ENCODE peak calls at places on chromosomes 3 and 15, in six cellular contexts. One of them, this sample, is unnamed.

GRCh38 chr3:128378631-128379347 is 87.9 kb downstream of the DNAJB8 start:
- DNase-seq in spleen: no peak
- DNase-seq in prostate gland: peak
- DNase-seq in sigmoid colon: peak
- DNase-seq in breast epithelium: peak
- DNase-seq in transverse colon: no peak
- DNase-seq in this sample: no peak

GRCh38 chr3:108569336-108569735 is 19.9 kb downstream of the CIP2A start:
- DNase-seq in spleen: no peak
- DNase-seq in prostate gland: no peak
- DNase-seq in sigmoid colon: no peak
- DNase-seq in transverse colon: no peak
- DNase-seq in breast epithelium: no peak
- DNase-seq in this sample: no peak

GRCh38 chr3:107633327-107634141 is 110.8 kb downstream of the BBX start:
- DNase-seq in breast epithelium: no peak
- DNase-seq in prostate gland: no peak
- DNase-seq in spleen: no peak
- DNase-seq in sigmoid colon: no peak
- DNase-seq in transverse colon: no peak
- DNase-seq in this sample: no peak

GRCh38 chr3:186452517-186452916 is 90.5 kb upstream of the DGKG start:
- DNase-seq in spleen: no peak
- DNase-seq in sigmoid colon: no peak
- DNase-seq in transverse colon: no peak
- DNase-seq in breast epithelium: no peak
- DNase-seq in prostate gland: no peak
- DNase-seq in this sample: peak

GRCh38 chr3:134034005-134034785 is 4.5 kb upstream of the SLCO2A1 start:
- DNase-seq in prostate gland: no peak
- DNase-seq in sigmoid colon: peak
- DNase-seq in spleen: no peak
- DNase-seq in breast epithelium: no peak
- DNase-seq in transverse colon: no peak
- DNase-seq in this sample: no peak

GRCh38 chr15:85723960-85724945 is 70.5 kb downstream of the KLHL25 start:
- DNase-seq in breast epithelium: no peak
- DNase-seq in sigmoid colon: no peak
- DNase-seq in spleen: no peak
- DNase-seq in transverse colon: no peak
- DNase-seq in prostate gland: no peak
- DNase-seq in this sample: no peak

GRCh38 chr3:137201066-137201465 is 243.3 kb downstream of the IL20RB start:
- DNase-seq in breast epithelium: no peak
- DNase-seq in sigmoid colon: no peak
- DNase-seq in prostate gland: no peak
- DNase-seq in transverse colon: no peak
- DNase-seq in spleen: no peak
- DNase-seq in this sample: no peak

GRCh38 chr15:33007295-33007855 is 187.1 kb downstream of the FMN1 start:
- DNase-seq in spleen: no peak
- DNase-seq in sigmoid colon: no peak
- DNase-seq in prostate gland: no peak
- DNase-seq in breast epithelium: no peak
- DNase-seq in transverse colon: no peak
- DNase-seq in this sample: no peak

GRCh38 chr3:177516130-177517011 is 319.1 kb upstream of the TBL1XR1 start:
- DNase-seq in sigmoid colon: no peak
- DNase-seq in breast epithelium: peak
- DNase-seq in prostate gland: no peak
- DNase-seq in transverse colon: no peak
- DNase-seq in spleen: peak
- DNase-seq in this sample: no peak

GRCh38 chr3:54957711-54958110 is 29.9 kb upstream of the LRTM1 start:
- DNase-seq in prostate gland: no peak
- DNase-seq in transverse colon: no peak
- DNase-seq in breast epithelium: no peak
- DNase-seq in sigmoid colon: no peak
- DNase-seq in spleen: no peak
- DNase-seq in this sample: no peak

GRCh38 chr3:133230191-133230590 is 169.7 kb upstream of the BFSP2 start:
- DNase-seq in transverse colon: no peak
- DNase-seq in sigmoid colon: no peak
- DNase-seq in spleen: no peak
- DNase-seq in prostate gland: no peak
- DNase-seq in breast epithelium: no peak
- DNase-seq in this sample: no peak

GRCh38 chr3:48507256-48508061 is 3.5 kb upstream of the SHISA5 start:
- DNase-seq in spleen: peak
- DNase-seq in breast epithelium: peak
- DNase-seq in prostate gland: peak
- DNase-seq in sigmoid colon: no peak
- DNase-seq in transverse colon: peak
- DNase-seq in this sample: peak

GRCh38 chr3:186035277-186035676 is 73.6 kb downstream of the ETV5 start:
- DNase-seq in prostate gland: no peak
- DNase-seq in spleen: no peak
- DNase-seq in breast epithelium: no peak
- DNase-seq in sigmoid colon: no peak
- DNase-seq in transverse colon: no peak
- DNase-seq in this sample: no peak

GRCh38 chr3:127678611-127679533 is 6.1 kb downstream of the ABTB1 start:
- DNase-seq in prostate gland: no peak
- DNase-seq in transverse colon: no peak
- DNase-seq in breast epithelium: no peak
- DNase-seq in sigmoid colon: peak
- DNase-seq in spleen: peak
- DNase-seq in this sample: peak

GRCh38 chr3:9779721-9780450 is 10.1 kb upstream of the CAMK1 start:
- DNase-seq in breast epithelium: no peak
- DNase-seq in sigmoid colon: no peak
- DNase-seq in spleen: peak
- DNase-seq in transverse colon: peak
- DNase-seq in prostate gland: no peak
- DNase-seq in this sample: no peak
- TF ChIP-seq POLR2AphosphoS5 in breast epithelium: no peak
- TF ChIP-seq POLR2AphosphoS5 in sigmoid colon: no peak
- TF ChIP-seq POLR2AphosphoS5 in spleen: peak
- TF ChIP-seq POLR2AphosphoS5 in transverse colon: no peak
- TF ChIP-seq POLR2AphosphoS5 in prostate gland: no peak
- TF ChIP-seq POLR2AphosphoS5 in this sample: no peak

GRCh38 chr3:172708905-172709775 is 1.7 kb downstream of the NCEH1 start:
- DNase-seq in transverse colon: peak
- DNase-seq in prostate gland: no peak
- DNase-seq in breast epithelium: no peak
- DNase-seq in spleen: no peak
- DNase-seq in sigmoid colon: no peak
- DNase-seq in this sample: no peak
- TF ChIP-seq POLR2A in transverse colon: peak
- TF ChIP-seq POLR2A in prostate gland: no peak
- TF ChIP-seq POLR2A in breast epithelium: no peak
- TF ChIP-seq POLR2A in spleen: no peak
- TF ChIP-seq POLR2A in sigmoid colon: no peak
- TF ChIP-seq POLR2A in this sample: no peak

GRCh38 chr3:161823910-161824309 is 327.3 kb downstream of the OTOL1 start:
- DNase-seq in transverse colon: no peak
- DNase-seq in breast epithelium: no peak
- DNase-seq in sigmoid colon: no peak
- DNase-seq in prostate gland: no peak
- DNase-seq in spleen: no peak
- DNase-seq in this sample: no peak

GRCh38 chr3:161818106-161818505 is 321.5 kb downstream of the OTOL1 start:
- DNase-seq in transverse colon: no peak
- DNase-seq in prostate gland: no peak
- DNase-seq in breast epithelium: no peak
- DNase-seq in spleen: no peak
- DNase-seq in sigmoid colon: no peak
- DNase-seq in this sample: no peak

DNA sequence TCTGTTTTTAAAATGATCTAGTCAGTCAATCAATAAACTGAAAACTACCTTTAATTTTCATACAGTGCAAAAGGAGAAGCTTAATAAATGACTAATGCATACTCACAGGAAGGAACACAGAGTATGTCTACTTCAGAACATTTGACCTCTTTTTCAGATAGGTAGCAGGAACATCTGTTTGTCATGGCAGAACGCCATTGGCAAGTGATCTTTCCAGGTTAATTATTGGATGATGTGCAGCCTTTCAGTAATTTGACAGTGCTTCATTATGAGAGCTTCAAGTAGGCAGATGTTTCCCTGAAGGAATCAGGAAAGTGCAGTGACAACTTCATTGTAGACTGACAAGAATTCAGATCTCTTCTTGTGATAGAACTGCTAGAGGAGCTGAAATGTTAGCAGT is 325.0 kb downstream of the OTOL1 start:
- DNase-seq in prostate gland: no peak
- DNase-seq in transverse colon: no peak
- DNase-seq in spleen: no peak
- DNase-seq in sigmoid colon: no peak
- DNase-seq in breast epithelium: no peak
- DNase-seq in this sample: no peak
- H3K27ac ChIP-seq in prostate gland: no peak
- H3K27ac ChIP-seq in transverse colon: no peak
- H3K27ac ChIP-seq in spleen: no peak
- H3K27ac ChIP-seq in sigmoid colon: no peak
- H3K27ac ChIP-seq in breast epithelium: no peak
- H3K27ac ChIP-seq in this sample: no peak

GRCh38 chr3:42490243-42490642 is 12.2 kb upstream of the VIPR1 start:
- DNase-seq in breast epithelium: peak
- DNase-seq in transverse colon: peak
- DNase-seq in sigmoid colon: peak
- DNase-seq in spleen: no peak
- DNase-seq in prostate gland: peak
- DNase-seq in this sample: peak
- TF ChIP-seq POLR2AphosphoS5 in breast epithelium: no peak
- TF ChIP-seq POLR2AphosphoS5 in transverse colon: peak
- TF ChIP-seq POLR2AphosphoS5 in sigmoid colon: no peak
- TF ChIP-seq POLR2AphosphoS5 in spleen: no peak
- TF ChIP-seq POLR2AphosphoS5 in prostate gland: peak
- TF ChIP-seq POLR2AphosphoS5 in this sample: peak

GRCh38 chr3:61637088-61638051 is 76.0 kb downstream of the PTPRG start:
- DNase-seq in spleen: no peak
- DNase-seq in transverse colon: peak
- DNase-seq in prostate gland: no peak
- DNase-seq in breast epithelium: no peak
- DNase-seq in sigmoid colon: peak
- DNase-seq in this sample: peak
- TF ChIP-seq POLR2A in spleen: no peak
- TF ChIP-seq POLR2A in transverse colon: peak
- TF ChIP-seq POLR2A in prostate gland: no peak
- TF ChIP-seq POLR2A in breast epithelium: no peak
- TF ChIP-seq POLR2A in sigmoid colon: no peak
- TF ChIP-seq POLR2A in this sample: no peak

DNA sequence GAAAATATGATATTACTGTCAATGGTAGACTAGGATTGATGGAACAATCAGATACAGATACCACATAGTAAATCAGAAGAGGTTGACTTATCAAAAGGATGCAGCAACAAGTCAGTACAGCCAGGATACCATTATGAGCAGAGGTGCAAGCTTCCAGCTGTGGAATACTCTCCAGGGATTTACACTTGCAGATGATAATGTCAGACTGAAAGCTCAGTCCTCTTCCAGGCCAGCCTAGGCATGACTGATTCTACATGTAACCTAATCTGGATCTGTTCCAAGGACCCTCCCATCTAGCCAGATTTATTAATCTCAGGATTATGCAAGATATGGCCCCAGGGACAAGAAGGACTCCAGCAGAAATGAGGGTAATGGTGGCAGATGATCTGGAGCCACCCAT is 8.2 kb downstream of the FILIP1L start:
- DNase-seq in transverse colon: no peak
- DNase-seq in sigmoid colon: no peak
- DNase-seq in spleen: no peak
- DNase-seq in prostate gland: no peak
- DNase-seq in breast epithelium: no peak
- DNase-seq in this sample: no peak
- H3K27ac ChIP-seq in transverse colon: peak
- H3K27ac ChIP-seq in sigmoid colon: peak
- H3K27ac ChIP-seq in spleen: no peak
- H3K27ac ChIP-seq in prostate gland: no peak
- H3K27ac ChIP-seq in breast epithelium: no peak
- H3K27ac ChIP-seq in this sample: no peak

GRCh38 chr3:56761887-56762605 is 39.7 kb downstream of the ARHGEF3 start:
- DNase-seq in sigmoid colon: no peak
- DNase-seq in spleen: no peak
- DNase-seq in transverse colon: no peak
- DNase-seq in breast epithelium: no peak
- DNase-seq in prostate gland: no peak
- DNase-seq in this sample: no peak

GRCh38 chr3:56763233-56763632 is 38.5 kb downstream of the ARHGEF3 start:
- DNase-seq in spleen: no peak
- DNase-seq in transverse colon: no peak
- DNase-seq in sigmoid colon: no peak
- DNase-seq in breast epithelium: no peak
- DNase-seq in prostate gland: no peak
- DNase-seq in this sample: no peak

GRCh38 chr3:56764184-56764583 is 37.6 kb downstream of the ARHGEF3 start:
- DNase-seq in spleen: no peak
- DNase-seq in breast epithelium: no peak
- DNase-seq in prostate gland: no peak
- DNase-seq in sigmoid colon: no peak
- DNase-seq in transverse colon: no peak
- DNase-seq in this sample: no peak

GRCh38 chr3:56762718-56763117 is 39.0 kb downstream of the ARHGEF3 start:
- DNase-seq in spleen: no peak
- DNase-seq in breast epithelium: no peak
- DNase-seq in transverse colon: no peak
- DNase-seq in sigmoid colon: no peak
- DNase-seq in prostate gland: no peak
- DNase-seq in this sample: no peak

DNA sequence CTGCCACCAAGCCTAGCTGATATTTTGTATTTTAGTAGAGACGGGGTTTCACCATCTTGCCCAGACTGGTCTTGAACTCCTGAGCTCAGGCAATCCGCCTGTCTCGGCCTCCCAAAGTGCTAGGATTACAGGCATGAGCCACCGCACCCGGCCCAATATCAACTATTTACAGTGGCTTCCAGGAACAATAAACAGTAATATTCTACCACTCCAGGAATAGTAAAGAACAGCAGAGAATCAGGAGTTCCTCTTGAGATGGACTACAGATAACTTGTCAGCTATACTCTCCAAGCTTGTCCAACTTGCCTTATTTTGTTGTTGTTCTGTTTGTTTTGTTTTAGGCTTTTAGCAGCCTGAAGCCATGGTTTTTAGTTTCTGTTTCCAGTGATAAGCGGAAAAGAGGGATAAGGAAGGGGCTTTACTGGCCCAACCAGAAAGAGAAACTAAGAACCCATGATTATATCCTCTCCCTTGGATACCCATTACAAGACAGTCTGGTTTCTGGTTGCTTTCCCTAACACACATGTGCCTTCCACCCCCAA is 36.8 kb downstream of the ARHGEF3 start:
- DNase-seq in sigmoid colon: no peak
- DNase-seq in prostate gland: no peak
- DNase-seq in spleen: no peak
- DNase-seq in transverse colon: no peak
- DNase-seq in breast epithelium: no peak
- DNase-seq in this sample: no peak
- TF ChIP-seq POLR2AphosphoS5 in sigmoid colon: no peak
- TF ChIP-seq POLR2AphosphoS5 in prostate gland: no peak
- TF ChIP-seq POLR2AphosphoS5 in spleen: no peak
- TF ChIP-seq POLR2AphosphoS5 in transverse colon: no peak
- TF ChIP-seq POLR2AphosphoS5 in breast epithelium: no peak
- TF ChIP-seq POLR2AphosphoS5 in this sample: no peak

GRCh38 chr3:98553021-98553563 is 21.3 kb downstream of the GPR15 start:
- DNase-seq in sigmoid colon: no peak
- DNase-seq in prostate gland: no peak
- DNase-seq in transverse colon: no peak
- DNase-seq in breast epithelium: no peak
- DNase-seq in spleen: no peak
- DNase-seq in this sample: no peak
- TF ChIP-seq POLR2A in sigmoid colon: no peak
- TF ChIP-seq POLR2A in prostate gland: no peak
- TF ChIP-seq POLR2A in transverse colon: no peak
- TF ChIP-seq POLR2A in breast epithelium: no peak
- TF ChIP-seq POLR2A in spleen: no peak
- TF ChIP-seq POLR2A in this sample: no peak